ENCODE peak calls at places on chromosomes 16 and 17, in five cellular contexts. One of them, this sample, is unnamed.

GRCh38 chr16:89368604-89369249 is 121.6 kb downstream of the ANKRD11 start:
- DNase-seq in vagina: no peak
- DNase-seq in cardiac fibroblast: no peak
- DNase-seq in neural progenitor cell: no peak
- DNase-seq in upper lobe of right lung: peak; percentile 29
- DNase-seq in this sample: no peak

GRCh38 chr16:75482434-75483205 is 12.6 kb downstream of the CHST6 start:
- DNase-seq in neural progenitor cell: no peak
- DNase-seq in cardiac fibroblast: no peak
- DNase-seq in upper lobe of right lung: peak; percentile 58
- DNase-seq in vagina: no peak
- DNase-seq in this sample: no peak

GRCh38 chr16:1175566-1176279 is 22.8 kb downstream of the CACNA1H start:
- DNase-seq in upper lobe of right lung: no peak
- DNase-seq in neural progenitor cell: no peak
- DNase-seq in vagina: no peak
- DNase-seq in cardiac fibroblast: no peak
- DNase-seq in this sample: no peak

GRCh38 chr16:2019919-2020831 is 590 bp downstream of the NPW start:
- DNase-seq in neural progenitor cell: peak; percentile 70
- DNase-seq in cardiac fibroblast: no peak
- DNase-seq in upper lobe of right lung: no peak
- DNase-seq in vagina: no peak
- DNase-seq in this sample: no peak

GRCh38 chr17:29257756-29258155 is 11.1 kb downstream of the CRYBA1 start:
- DNase-seq in neural progenitor cell: no peak
- DNase-seq in cardiac fibroblast: peak; percentile 59
- DNase-seq in upper lobe of right lung: no peak
- DNase-seq in vagina: no peak
- DNase-seq in this sample: peak; percentile 59

GRCh38 chr17:21214015-21214776 is at the start of gene TMEM11:
- DNase-seq in upper lobe of right lung: peak; percentile 99
- DNase-seq in vagina: peak; percentile 95
- DNase-seq in neural progenitor cell: peak; percentile 99
- DNase-seq in cardiac fibroblast: peak; percentile 97
- DNase-seq in this sample: peak; percentile 92

GRCh38 chr17:77281904-77282367 is 141.2 kb downstream of the SEC14L1 start:
- DNase-seq in cardiac fibroblast: peak; percentile 57
- DNase-seq in neural progenitor cell: peak; percentile 60
- DNase-seq in upper lobe of right lung: peak; percentile 81
- DNase-seq in vagina: no peak
- DNase-seq in this sample: no peak

GRCh38 chr17:58006563-58006923 is 503 bp downstream of the SRSF1 start:
- DNase-seq in upper lobe of right lung: peak; percentile 89
- DNase-seq in cardiac fibroblast: peak; percentile 79
- DNase-seq in neural progenitor cell: peak; percentile 59
- DNase-seq in vagina: peak; percentile 93
- DNase-seq in this sample: peak; percentile 68

GRCh38 chr17:29032067-29032551 is 10.8 kb upstream of the PIPOX start:
- DNase-seq in upper lobe of right lung: no peak
- DNase-seq in neural progenitor cell: no peak
- DNase-seq in cardiac fibroblast: no peak
- DNase-seq in vagina: no peak
- DNase-seq in this sample: no peak

GRCh38 chr17:32695864-32696263 is 181.1 kb downstream of the MYO1D start:
- DNase-seq in upper lobe of right lung: no peak
- DNase-seq in cardiac fibroblast: no peak
- DNase-seq in neural progenitor cell: no peak
- DNase-seq in vagina: no peak
- DNase-seq in this sample: no peak

GRCh38 chr17:72125226-72125651 is 4.4 kb downstream of the SOX9 start:
- DNase-seq in vagina: no peak
- DNase-seq in cardiac fibroblast: peak; percentile 36
- DNase-seq in neural progenitor cell: peak; percentile 28
- DNase-seq in upper lobe of right lung: no peak
- DNase-seq in this sample: no peak

GRCh38 chr17:78600181-78600651 is 23.0 kb upstream of the DNAH17 start:
- DNase-seq in upper lobe of right lung: no peak
- DNase-seq in vagina: no peak
- DNase-seq in neural progenitor cell: no peak
- DNase-seq in cardiac fibroblast: peak; percentile 54
- DNase-seq in this sample: peak; percentile 28

GRCh38 chr17:59361916-59362810 is 30.7 kb downstream of the YPEL2 start:
- DNase-seq in neural progenitor cell: no peak
- DNase-seq in cardiac fibroblast: peak; percentile 69
- DNase-seq in upper lobe of right lung: no peak
- DNase-seq in vagina: no peak
- DNase-seq in this sample: peak; percentile 96

GRCh38 chr16:3085868-3086595 is 13.1 kb downstream of the ZSCAN10 start:
- DNase-seq in neural progenitor cell: no peak
- DNase-seq in upper lobe of right lung: no peak
- DNase-seq in cardiac fibroblast: no peak
- DNase-seq in vagina: no peak
- DNase-seq in this sample: no peak

GRCh38 chr17:27471321-27472269 is 15.3 kb downstream of the KSR1 start:
- DNase-seq in cardiac fibroblast: no peak
- DNase-seq in neural progenitor cell: no peak
- DNase-seq in upper lobe of right lung: peak; percentile 57
- DNase-seq in vagina: no peak
- DNase-seq in this sample: peak; percentile 21

GRCh38 chr16:31700200-31700529 is 172.5 kb downstream of the AHSP start:
- DNase-seq in cardiac fibroblast: no peak
- DNase-seq in vagina: no peak
- DNase-seq in upper lobe of right lung: no peak
- DNase-seq in neural progenitor cell: no peak
- DNase-seq in this sample: no peak

GRCh38 chr16:29664133-29664912 is 1.3 kb downstream of the SPN start:
- DNase-seq in cardiac fibroblast: no peak
- DNase-seq in upper lobe of right lung: peak; percentile 74
- DNase-seq in neural progenitor cell: peak; percentile 47
- DNase-seq in vagina: no peak
- DNase-seq in this sample: no peak
- H3K4me3 ChIP-seq in cardiac fibroblast: no peak overlapping the region
- H3K4me3 ChIP-seq in upper lobe of right lung: peak overlapping the region; percentile 51
- H3K4me3 ChIP-seq in neural progenitor cell: no peak overlapping the region
- H3K4me3 ChIP-seq in vagina: no peak overlapping the region
- H3K4me3 ChIP-seq in this sample: no peak overlapping the region

GRCh38 chr16:14284930-14285541 is 213.9 kb downstream of the MRTFB start:
- DNase-seq in vagina: no peak
- DNase-seq in neural progenitor cell: peak; percentile 86
- DNase-seq in cardiac fibroblast: peak; percentile 77
- DNase-seq in upper lobe of right lung: peak; percentile 86
- DNase-seq in this sample: peak; percentile 71
- TF ChIP-seq CTCF in vagina: no peak
- TF ChIP-seq CTCF in neural progenitor cell: peak; percentile 44
- TF ChIP-seq CTCF in cardiac fibroblast: peak; percentile 42
- TF ChIP-seq CTCF in upper lobe of right lung: peak; percentile 33
- TF ChIP-seq CTCF in this sample: peak; percentile 44

GRCh38 chr17:15377608-15378007 is 36.2 kb upstream of the TEKT3 start:
- DNase-seq in cardiac fibroblast: peak; percentile 81
- DNase-seq in vagina: peak; percentile 71
- DNase-seq in neural progenitor cell: peak; percentile 47
- DNase-seq in upper lobe of right lung: no peak
- DNase-seq in this sample: peak; percentile 12
- H3K4me3 ChIP-seq in cardiac fibroblast: no peak overlapping the region
- H3K4me3 ChIP-seq in vagina: peak overlapping the region; percentile 23
- H3K4me3 ChIP-seq in neural progenitor cell: no peak overlapping the region
- H3K4me3 ChIP-seq in upper lobe of right lung: no peak overlapping the region
- H3K4me3 ChIP-seq in this sample: no peak overlapping the region

GRCh38 chr17:67576471-67576870 is 141.3 kb upstream of the NOL11 start:
- DNase-seq in cardiac fibroblast: no peak
- DNase-seq in vagina: no peak
- DNase-seq in neural progenitor cell: no peak
- DNase-seq in upper lobe of right lung: no peak
- DNase-seq in this sample: no peak

GRCh38 chr17:67577429-67577828 is 140.3 kb upstream of the NOL11 start:
- DNase-seq in neural progenitor cell: no peak
- DNase-seq in upper lobe of right lung: no peak
- DNase-seq in vagina: no peak
- DNase-seq in cardiac fibroblast: no peak
- DNase-seq in this sample: no peak

GRCh38 chr17:67573987-67574657 is 143.6 kb upstream of the NOL11 start:
- DNase-seq in neural progenitor cell: no peak
- DNase-seq in upper lobe of right lung: no peak
- DNase-seq in cardiac fibroblast: no peak
- DNase-seq in vagina: no peak
- DNase-seq in this sample: peak; percentile 6

GRCh38 chr17:67574658-67575293 is 143.0 kb upstream of the NOL11 start:
- DNase-seq in neural progenitor cell: no peak
- DNase-seq in cardiac fibroblast: no peak
- DNase-seq in vagina: no peak
- DNase-seq in upper lobe of right lung: no peak
- DNase-seq in this sample: no peak

GRCh38 chr17:67575325-67575724 is 142.4 kb upstream of the NOL11 start:
- DNase-seq in cardiac fibroblast: no peak
- DNase-seq in neural progenitor cell: no peak
- DNase-seq in vagina: no peak
- DNase-seq in upper lobe of right lung: no peak
- DNase-seq in this sample: no peak
- TF ChIP-seq CTCF in cardiac fibroblast: no peak
- TF ChIP-seq CTCF in neural progenitor cell: no peak
- TF ChIP-seq CTCF in vagina: no peak
- TF ChIP-seq CTCF in upper lobe of right lung: no peak
- TF ChIP-seq CTCF in this sample: no peak

GRCh38 chr16:14310519-14310991 is 239.4 kb downstream of the MRTFB start:
- DNase-seq in neural progenitor cell: peak; percentile 45
- DNase-seq in cardiac fibroblast: peak; percentile 41
- DNase-seq in upper lobe of right lung: no peak
- DNase-seq in vagina: no peak
- DNase-seq in this sample: peak; percentile 55
- H3K4me3 ChIP-seq in neural progenitor cell: no peak overlapping the region
- H3K4me3 ChIP-seq in cardiac fibroblast: no peak overlapping the region
- H3K4me3 ChIP-seq in upper lobe of right lung: no peak overlapping the region
- H3K4me3 ChIP-seq in vagina: no peak overlapping the region
- H3K4me3 ChIP-seq in this sample: no peak overlapping the region